ENCODE peak calls at places on chromosome 13, in six cellular contexts. One of them, this sample, is unnamed.

GRCh38 chr13:80977168-80977567 is 636.2 kb upstream of the SPRY2 start:
- DNase-seq in germinal center: no peak
- DNase-seq in breast epithelium: no peak
- DNase-seq in ureter: no peak
- DNase-seq in stimulated activated CD4-positive, alpha-beta T cell treated with anti-CD3 and anti-CD28 coated beads, Interleukin-1b, Interleukin-23, amount 100 ng/mL, for 1 hour: no peak
- DNase-seq in fibroblast of the aortic adventitia: no peak
- DNase-seq in this sample: no peak

GRCh38 chr13:66914155-66914554 is 316.0 kb downstream of the PCDH9 start:
- DNase-seq in stimulated activated CD4-positive, alpha-beta T cell treated with anti-CD3 and anti-CD28 coated beads, Interleukin-1b, Interleukin-23, amount 100 ng/mL, for 1 hour: no peak
- DNase-seq in fibroblast of the aortic adventitia: no peak
- DNase-seq in breast epithelium: no peak
- DNase-seq in ureter: no peak
- DNase-seq in germinal center: no peak
- DNase-seq in this sample: no peak

GRCh38 chr13:43905435-43906031 is 25.8 kb downstream of the LACC1 start:
- DNase-seq in fibroblast of the aortic adventitia: peak
- DNase-seq in stimulated activated CD4-positive, alpha-beta T cell treated with anti-CD3 and anti-CD28 coated beads, Interleukin-1b, Interleukin-23, amount 100 ng/mL, for 1 hour: no peak
- DNase-seq in breast epithelium: no peak
- DNase-seq in germinal center: peak
- DNase-seq in ureter: no peak
- DNase-seq in this sample: peak

GRCh38 chr13:47480121-47480520 is 521.0 kb downstream of the SUCLA2 start:
- DNase-seq in stimulated activated CD4-positive, alpha-beta T cell treated with anti-CD3 and anti-CD28 coated beads, Interleukin-1b, Interleukin-23, amount 100 ng/mL, for 1 hour: no peak
- DNase-seq in ureter: no peak
- DNase-seq in fibroblast of the aortic adventitia: peak
- DNase-seq in germinal center: no peak
- DNase-seq in breast epithelium: no peak
- DNase-seq in this sample: peak

GRCh38 chr13:95740921-95741320 is 64.0 kb downstream of the DNAJC3 start:
- DNase-seq in ureter: no peak
- DNase-seq in breast epithelium: no peak
- DNase-seq in germinal center: no peak
- DNase-seq in fibroblast of the aortic adventitia: no peak
- DNase-seq in stimulated activated CD4-positive, alpha-beta T cell treated with anti-CD3 and anti-CD28 coated beads, Interleukin-1b, Interleukin-23, amount 100 ng/mL, for 1 hour: no peak
- DNase-seq in this sample: no peak

GRCh38 chr13:113129921-113130750 is 7.5 kb downstream of the F10 start:
- DNase-seq in ureter: no peak
- DNase-seq in breast epithelium: peak
- DNase-seq in stimulated activated CD4-positive, alpha-beta T cell treated with anti-CD3 and anti-CD28 coated beads, Interleukin-1b, Interleukin-23, amount 100 ng/mL, for 1 hour: no peak
- DNase-seq in germinal center: no peak
- DNase-seq in fibroblast of the aortic adventitia: no peak
- DNase-seq in this sample: peak

GRCh38 chr13:35309711-35310110 is 166.8 kb downstream of the MAB21L1 start:
- DNase-seq in ureter: no peak
- DNase-seq in germinal center: no peak
- DNase-seq in stimulated activated CD4-positive, alpha-beta T cell treated with anti-CD3 and anti-CD28 coated beads, Interleukin-1b, Interleukin-23, amount 100 ng/mL, for 1 hour: no peak
- DNase-seq in fibroblast of the aortic adventitia: no peak
- DNase-seq in breast epithelium: no peak
- DNase-seq in this sample: no peak

GRCh38 chr13:43543331-43543730 is 243.4 kb downstream of the ENOX1 start:
- DNase-seq in fibroblast of the aortic adventitia: no peak
- DNase-seq in breast epithelium: no peak
- DNase-seq in stimulated activated CD4-positive, alpha-beta T cell treated with anti-CD3 and anti-CD28 coated beads, Interleukin-1b, Interleukin-23, amount 100 ng/mL, for 1 hour: no peak
- DNase-seq in ureter: no peak
- DNase-seq in germinal center: no peak
- DNase-seq in this sample: peak

GRCh38 chr13:73138276-73138950 is 79.6 kb downstream of the KLF5 start:
- DNase-seq in stimulated activated CD4-positive, alpha-beta T cell treated with anti-CD3 and anti-CD28 coated beads, Interleukin-1b, Interleukin-23, amount 100 ng/mL, for 1 hour: no peak
- DNase-seq in germinal center: no peak
- DNase-seq in breast epithelium: no peak
- DNase-seq in fibroblast of the aortic adventitia: peak
- DNase-seq in ureter: no peak
- DNase-seq in this sample: peak

This sample was measured in fibroblast of lung.